ENCODE peak calls at places on chromosome 18, in five cellular contexts. N is neural crest cell, G is omental fat pad, F is sigmoid colon, B is fibroblast of pulmonary artery. C is an unnamed sample.

GRCh38 chr18:55121397-55122170 is 162.3 kb upstream of the CCDC68 start:
- DNase-seq in B (no peak), F (no peak), N (no peak), G (no peak), C (no peak)

GRCh38 chr18:4101009-4101408 is 354.1 kb downstream of the DLGAP1 start:
- DNase-seq in N (no peak), G (no peak), F (no peak), B (no peak), C (no peak)

GRCh38 chr18:45518770-45519169 is 96.5 kb upstream of the SLC14A2 start:
- DNase-seq in G (no peak), B (no peak), F (no peak), N (no peak), C (no peak)

GRCh38 chr18:23259701-23260661 is 124.7 kb downstream of the CABLES1 start:
- DNase-seq in B (peak; percentile 95), F (peak; percentile 87), N (peak; percentile 68), G (no peak), C (peak; percentile 60)

GRCh38 chr18:72530622-72531021 is 13.5 kb downstream of the CBLN2 start:
- DNase-seq in B (no peak), F (no peak), G (no peak), N (no peak), C (no peak)

GRCh38 chr18:8662574-8663255 is 42.6 kb upstream of the MTCL1 start:
- DNase-seq in G (no peak), B (no peak), F (no peak), N (no peak), C (no peak)

GRCh38 chr18:75173125-75173432 is 35.9 kb downstream of the PTGR3 start:
- DNase-seq in N (no peak), F (no peak), B (peak; percentile 10), G (no peak), C (no peak)

GRCh38 chr18:10488022-10488421 is 33.6 kb downstream of the APCDD1 start:
- DNase-seq in N (no peak), B (no peak), G (no peak), F (peak; percentile 83), C (no peak)

GRCh38 chr18:23099621-23100020 is 35.7 kb upstream of the CABLES1 start:
- DNase-seq in F (no peak), G (no peak), N (no peak), B (no peak), C (no peak)

GRCh38 chr18:10398571-10398970 is 55.9 kb upstream of the APCDD1 start:
- DNase-seq in F (no peak), N (no peak), B (no peak), G (no peak), C (no peak)

GRCh38 chr18:12093520-12094257 is at the start of gene ANKRD62:
- DNase-seq in B (no peak), G (no peak), N (no peak), F (no peak), C (no peak)

GRCh38 chr18:22169889-22170420 is 566 bp downstream of the GATA6 start:
- DNase-seq in B (peak; percentile 58), G (no peak), N (no peak), F (no peak), C (no peak)

GRCh38 chr18:5132987-5133386 is 64.1 kb downstream of the AKAIN1 start:
- DNase-seq in N (no peak), G (no peak), F (no peak), B (no peak), C (no peak)

GRCh38 chr18:2985628-2986027 is 27.3 kb downstream of the LPIN2 start:
- DNase-seq in G (no peak), N (no peak), B (peak; percentile 63), F (no peak), C (no peak)
- TF ChIP-seq CTCF in G (no peak), N (peak; percentile 57), B (peak; percentile 53), F (no peak), C (peak; percentile 29)

DNA sequence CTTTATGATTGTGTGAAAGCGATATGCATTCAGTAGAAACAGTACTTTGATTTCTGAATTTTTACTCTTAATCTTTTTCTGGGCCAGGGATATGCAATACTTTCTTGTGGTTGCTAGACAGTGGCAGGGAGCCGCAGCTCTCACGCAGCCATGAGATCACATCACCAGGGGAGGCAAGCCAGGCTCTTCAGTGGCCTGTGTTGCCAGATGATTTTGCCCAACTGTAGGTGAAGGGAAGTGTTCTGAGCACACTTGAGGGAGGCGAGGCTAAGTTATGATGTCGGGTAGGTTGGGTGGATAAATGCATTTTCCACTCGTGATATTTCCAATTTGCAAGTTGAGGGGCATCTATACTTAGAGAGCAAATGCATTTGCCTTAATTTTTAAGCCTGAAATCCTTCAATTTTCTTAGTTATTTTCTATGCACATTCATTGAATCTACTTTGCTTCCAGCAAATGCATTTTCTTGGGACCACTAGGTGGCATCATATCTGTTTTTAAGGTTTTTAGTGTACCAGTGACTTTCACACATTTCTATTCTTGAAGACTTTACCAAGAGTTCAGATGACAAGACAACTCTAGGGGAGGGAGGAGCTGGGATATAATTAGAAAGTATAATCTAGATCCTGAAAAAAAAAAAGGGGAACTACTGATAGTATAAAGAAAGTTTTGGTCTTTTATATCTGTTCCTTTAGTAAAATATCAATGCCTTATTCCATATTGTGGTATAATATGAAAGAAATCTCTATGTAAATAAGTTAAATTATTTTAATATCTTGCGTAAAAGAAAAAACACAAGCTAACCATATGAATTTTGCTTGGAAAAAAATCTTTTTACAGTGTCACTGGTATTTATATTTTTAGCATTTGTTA is 643.3 kb downstream of the SOCS6 start:
- DNase-seq in G (no peak), F (no peak), N (no peak), B (peak; percentile 77), C (no peak)
- TF ChIP-seq CTCF in G (no peak), F (no peak), N (peak; percentile 78), B (peak; percentile 70), C (peak; percentile 49)

GRCh38 chr18:48541026-48541746 is 2.4 kb downstream of the CTIF start:
- DNase-seq in G (no peak), B (peak; percentile 76), N (peak; percentile 55), F (peak; percentile 89), C (peak; percentile 56)
- TF ChIP-seq CTCF in G (no peak), B (no peak), N (no peak), F (no peak), C (no peak)

GRCh38 chr18:27772081-27772480 is 404.8 kb downstream of the CDH2 start:
- DNase-seq in B (no peak), G (no peak), N (no peak), F (no peak), C (no peak)
- TF ChIP-seq CTCF in B (no peak), G (no peak), N (no peak), F (no peak), C (no peak)

GRCh38 chr18:74083071-74083954 is 64.3 kb downstream of the FBXO15 start:
- DNase-seq in F (no peak), B (no peak), N (no peak), G (no peak), C (no peak)

GRCh38 chr18:74084184-74084583 is 63.5 kb downstream of the FBXO15 start:
- DNase-seq in B (no peak), F (no peak), N (no peak), G (no peak), C (no peak)

GRCh38 chr18:74078257-74078656 is 69.4 kb downstream of the FBXO15 start:
- DNase-seq in G (no peak), F (no peak), N (no peak), B (no peak), C (no peak)

GRCh38 chr18:74081966-74082365 is 65.7 kb downstream of the FBXO15 start:
- DNase-seq in F (no peak), B (no peak), G (no peak), N (no peak), C (no peak)

GRCh38 chr18:74082476-74083070 is 65.1 kb downstream of the FBXO15 start:
- DNase-seq in N (peak; percentile 28), G (no peak), F (no peak), B (peak; percentile 24), C (no peak)
- TF ChIP-seq CTCF in N (peak; percentile 54), G (no peak), F (peak; percentile 10), B (peak; percentile 29), C (peak; percentile 27)

GRCh38 chr18:48028716-48029115 is 98.3 kb upstream of the SMAD2 start:
- DNase-seq in B (no peak), N (no peak), G (no peak), F (peak; percentile 48), C (no peak)

GRCh38 chr18:48029296-48029986 is 99.0 kb upstream of the SMAD2 start:
- DNase-seq in F (peak; percentile 53), B (no peak), G (no peak), N (no peak), C (no peak)

GRCh38 chr18:48026216-48026615 is 95.8 kb upstream of the SMAD2 start:
- DNase-seq in B (no peak), G (no peak), N (no peak), F (peak; percentile 12), C (no peak)

GRCh38 chr18:48027401-48027931 is 97.0 kb upstream of the SMAD2 start:
- DNase-seq in G (no peak), N (no peak), B (peak; percentile 43), F (peak; percentile 59), C (peak; percentile 39)

DNA sequence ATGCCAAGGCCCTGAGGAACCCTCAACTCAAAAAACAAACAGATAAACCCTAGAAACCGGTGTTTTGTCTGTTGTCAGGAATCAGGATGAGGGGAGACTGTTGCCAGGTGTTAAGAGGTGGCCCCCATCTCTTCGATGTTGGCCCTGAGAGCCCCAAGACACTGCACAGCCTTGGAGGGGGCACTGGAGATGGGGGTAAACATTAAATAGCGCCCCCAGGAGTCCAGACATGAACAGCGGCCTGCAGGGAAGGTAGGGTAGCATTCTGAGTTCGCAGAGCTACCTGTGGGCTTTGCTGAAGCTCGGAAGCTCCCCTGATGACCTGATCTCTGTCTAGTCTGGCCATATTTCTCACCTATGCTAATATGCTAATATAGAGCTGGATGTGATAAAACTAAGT is 97.6 kb upstream of the SMAD2 start:
- DNase-seq in N (no peak), B (no peak), F (peak; percentile 20), G (no peak), C (no peak)
- TF ChIP-seq CTCF in N (no peak), B (peak; percentile 9), F (no peak), G (no peak), C (no peak)

GRCh38 chr18:52288403-52289004 is 51.5 kb upstream of the DCC start:
- DNase-seq in G (no peak), B (peak; percentile 20), N (peak; percentile 14), F (no peak), C (no peak)
- TF ChIP-seq CTCF in G (no peak), B (peak; percentile 78), N (peak; percentile 86), F (no peak), C (peak; percentile 21)